ENCODE peak calls at places on chromosomes 1 and 21, in six cellular contexts. One of them, this sample, is unnamed.

GRCh38 chr1:224502459-224503160 is 68.0 kb upstream of the WDR26 start:
- DNase-seq in astrocyte of the spinal cord: peak; percentile 49
- DNase-seq in CD4-positive, alpha-beta T cell: no peak
- DNase-seq in right atrium auricular region: no peak
- DNase-seq in tibial artery: no peak
- DNase-seq in cardiac muscle cell: peak; percentile 31
- DNase-seq in this sample: no peak

GRCh38 chr1:185208626-185209170 is 51.7 kb downstream of the SWT1 start:
- DNase-seq in astrocyte of the spinal cord: peak; percentile 1
- DNase-seq in CD4-positive, alpha-beta T cell: no peak
- DNase-seq in right atrium auricular region: no peak
- DNase-seq in tibial artery: no peak
- DNase-seq in cardiac muscle cell: peak; percentile 86
- DNase-seq in this sample: peak; percentile 62

GRCh38 chr1:182990413-182991144 is 32.6 kb upstream of the LAMC1 start:
- DNase-seq in astrocyte of the spinal cord: peak; percentile 26
- DNase-seq in CD4-positive, alpha-beta T cell: no peak
- DNase-seq in right atrium auricular region: no peak
- DNase-seq in tibial artery: peak; percentile 26
- DNase-seq in cardiac muscle cell: peak; percentile 47
- DNase-seq in this sample: peak; percentile 47

GRCh38 chr21:32732544-32732943 is 4.7 kb upstream of the SYNJ1 start:
- DNase-seq in astrocyte of the spinal cord: no peak
- DNase-seq in CD4-positive, alpha-beta T cell: no peak
- DNase-seq in right atrium auricular region: no peak
- DNase-seq in tibial artery: no peak
- DNase-seq in cardiac muscle cell: no peak
- DNase-seq in this sample: no peak

GRCh38 chr1:225677350-225678124 is 24.6 kb upstream of the ENAH start:
- DNase-seq in astrocyte of the spinal cord: no peak
- DNase-seq in CD4-positive, alpha-beta T cell: no peak
- DNase-seq in right atrium auricular region: peak; percentile 42
- DNase-seq in tibial artery: no peak
- DNase-seq in cardiac muscle cell: no peak
- DNase-seq in this sample: no peak

GRCh38 chr1:21763694-21764419 is 19.1 kb downstream of the USP48 start:
- DNase-seq in astrocyte of the spinal cord: no peak
- DNase-seq in CD4-positive, alpha-beta T cell: no peak
- DNase-seq in right atrium auricular region: no peak
- DNase-seq in tibial artery: no peak
- DNase-seq in cardiac muscle cell: no peak
- DNase-seq in this sample: no peak

GRCh38 chr1:50458507-50458906 is 35.3 kb upstream of the DMRTA2 start:
- DNase-seq in astrocyte of the spinal cord: peak; percentile 13
- DNase-seq in CD4-positive, alpha-beta T cell: no peak
- DNase-seq in right atrium auricular region: no peak
- DNase-seq in tibial artery: no peak
- DNase-seq in cardiac muscle cell: peak; percentile 21
- DNase-seq in this sample: no peak

GRCh38 chr1:8294170-8294697 is 23.7 kb upstream of the SLC45A1 start:
- DNase-seq in astrocyte of the spinal cord: no peak
- DNase-seq in CD4-positive, alpha-beta T cell: no peak
- DNase-seq in right atrium auricular region: no peak
- DNase-seq in tibial artery: no peak
- DNase-seq in cardiac muscle cell: no peak
- DNase-seq in this sample: no peak

GRCh38 chr1:151142411-151143056 is 3.9 kb downstream of the SEMA6C start:
- DNase-seq in astrocyte of the spinal cord: no peak
- DNase-seq in CD4-positive, alpha-beta T cell: no peak
- DNase-seq in right atrium auricular region: no peak
- DNase-seq in tibial artery: no peak
- DNase-seq in cardiac muscle cell: no peak
- DNase-seq in this sample: no peak

GRCh38 chr1:8880068-8880676 is 1.7 kb upstream of the ENO1 start:
- DNase-seq in astrocyte of the spinal cord: peak; percentile 95
- DNase-seq in CD4-positive, alpha-beta T cell: no peak
- DNase-seq in right atrium auricular region: peak; percentile 88
- DNase-seq in tibial artery: peak; percentile 86
- DNase-seq in cardiac muscle cell: peak; percentile 97
- DNase-seq in this sample: peak; percentile 98

DNA sequence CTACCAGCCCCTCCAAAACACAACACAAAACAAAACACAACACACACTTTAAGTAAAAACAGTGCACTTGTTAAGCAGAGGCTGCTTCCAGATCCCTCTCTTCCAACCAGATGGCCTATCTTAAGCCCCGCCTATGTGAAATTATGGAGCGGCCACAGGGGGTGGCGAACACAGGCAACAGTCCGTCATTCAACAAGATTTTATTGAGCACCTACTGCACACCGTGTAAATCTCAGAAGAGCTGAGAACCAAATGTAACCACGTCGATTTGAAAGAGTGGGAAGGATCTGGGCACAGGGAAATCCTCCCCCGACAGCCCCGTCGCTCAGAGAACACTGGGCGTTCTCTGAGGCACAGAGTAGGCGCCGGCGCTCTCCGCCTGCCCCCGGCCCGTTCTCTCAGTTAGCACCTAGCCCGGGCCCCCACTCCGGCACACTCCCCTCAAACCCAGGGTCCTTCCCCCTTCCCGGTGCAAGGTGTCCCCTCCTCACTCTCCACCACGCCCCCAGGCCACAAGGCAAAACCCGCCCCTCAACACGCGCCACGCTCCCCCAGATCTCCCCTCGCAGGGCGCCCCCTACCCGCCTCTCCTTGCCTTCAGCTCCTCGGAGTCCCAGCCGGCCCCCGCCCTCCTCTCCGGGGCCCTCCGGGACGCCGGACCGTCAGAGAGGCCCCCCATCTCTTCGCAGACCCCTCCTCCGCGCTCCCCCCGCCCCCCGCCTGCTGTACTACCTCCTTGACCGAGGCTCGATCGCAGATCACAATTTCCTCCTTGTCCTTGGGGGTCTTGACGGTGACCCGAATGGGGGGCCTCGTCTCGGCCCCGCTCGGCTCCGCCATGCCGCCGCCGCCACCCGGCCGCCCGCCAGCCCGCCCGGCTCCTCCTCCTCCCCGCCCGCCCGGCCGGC is 482 bp downstream of the UBQLN4 start:
- DNase-seq in astrocyte of the spinal cord: peak; percentile 72
- DNase-seq in CD4-positive, alpha-beta T cell: peak; percentile 71
- DNase-seq in right atrium auricular region: peak; percentile 60
- DNase-seq in tibial artery: peak; percentile 48
- DNase-seq in cardiac muscle cell: peak; percentile 71
- DNase-seq in this sample: peak; percentile 75
- TF ChIP-seq CTCF in astrocyte of the spinal cord: peak; percentile 53
- TF ChIP-seq CTCF in CD4-positive, alpha-beta T cell: peak; percentile 28
- TF ChIP-seq CTCF in right atrium auricular region: no peak
- TF ChIP-seq CTCF in tibial artery: no peak
- TF ChIP-seq CTCF in cardiac muscle cell: peak; percentile 31
- TF ChIP-seq CTCF in this sample: no peak

GRCh38 chr1:15168479-15168878 is 14.9 kb downstream of the TMEM51 start:
- DNase-seq in astrocyte of the spinal cord: peak; percentile 91
- DNase-seq in CD4-positive, alpha-beta T cell: no peak
- DNase-seq in right atrium auricular region: no peak
- DNase-seq in tibial artery: no peak
- DNase-seq in cardiac muscle cell: peak; percentile 85
- DNase-seq in this sample: peak; percentile 72
- TF ChIP-seq CTCF in astrocyte of the spinal cord: peak; percentile 20
- TF ChIP-seq CTCF in CD4-positive, alpha-beta T cell: no peak
- TF ChIP-seq CTCF in right atrium auricular region: no peak
- TF ChIP-seq CTCF in tibial artery: no peak
- TF ChIP-seq CTCF in cardiac muscle cell: peak; percentile 21
- TF ChIP-seq CTCF in this sample: peak; percentile 15

GRCh38 chr21:41368361-41369104 is 6.7 kb downstream of the MX2 start:
- DNase-seq in astrocyte of the spinal cord: no peak
- DNase-seq in CD4-positive, alpha-beta T cell: no peak
- DNase-seq in right atrium auricular region: no peak
- DNase-seq in tibial artery: no peak
- DNase-seq in cardiac muscle cell: no peak
- DNase-seq in this sample: no peak
- TF ChIP-seq CTCF in astrocyte of the spinal cord: no peak
- TF ChIP-seq CTCF in CD4-positive, alpha-beta T cell: no peak
- TF ChIP-seq CTCF in right atrium auricular region: no peak
- TF ChIP-seq CTCF in tibial artery: no peak
- TF ChIP-seq CTCF in cardiac muscle cell: no peak
- TF ChIP-seq CTCF in this sample: no peak

GRCh38 chr1:66331641-66332523 is 202.1 kb upstream of the SGIP1 start:
- DNase-seq in astrocyte of the spinal cord: peak; percentile 88
- DNase-seq in CD4-positive, alpha-beta T cell: peak; percentile 34
- DNase-seq in right atrium auricular region: peak; percentile 84
- DNase-seq in tibial artery: peak; percentile 61
- DNase-seq in cardiac muscle cell: peak; percentile 94
- DNase-seq in this sample: peak; percentile 92
- TF ChIP-seq CTCF in astrocyte of the spinal cord: peak; percentile 19
- TF ChIP-seq CTCF in CD4-positive, alpha-beta T cell: no peak
- TF ChIP-seq CTCF in right atrium auricular region: no peak
- TF ChIP-seq CTCF in tibial artery: peak; percentile 47
- TF ChIP-seq CTCF in cardiac muscle cell: peak; percentile 28
- TF ChIP-seq CTCF in this sample: peak; percentile 52

This sample was measured in cardiac fibroblast.